ENCODE peak calls at places on chromosomes 5 and 9, in seven cellular contexts. L is keratinocyte, B is neural progenitor cell, W is fibroblast of lung, J is dorsolateral prefrontal cortex, V is kidney, T is IMR-90. M is an unnamed sample.

GRCh38 chr5:8396756-8397155 is 527.8 kb downstream of the MTRR start:
- DNase-seq in L (no peak), B (no peak), W (peak), J (no peak), V (no peak), T (peak), M (no peak)

GRCh38 chr9:73683862-73684591 is 532.4 kb downstream of the ANXA1 start:
- DNase-seq in L (peak), B (peak), W (peak), J (no peak), V (no peak), T (no peak), M (no peak)

GRCh38 chr9:97645720-97646119 is 12.1 kb downstream of the NCBP1 start:
- DNase-seq in L (no peak), B (no peak), W (no peak), J (no peak), V (no peak), T (no peak), M (no peak)

GRCh38 chr9:101736723-101737122 is 1.7 kb downstream of the GRIN3A start:
- DNase-seq in L (no peak), B (peak), W (no peak), J (no peak), V (no peak), T (no peak), M (no peak)

GRCh38 chr5:35369965-35370790 is 139.9 kb upstream of the PRLR start:
- DNase-seq in L (no peak), B (peak), W (no peak), J (no peak), V (no peak), T (no peak), M (no peak)

GRCh38 chr5:100777680-100778281 is 125.3 kb downstream of the ST8SIA4 start:
- DNase-seq in L (no peak), B (no peak), W (peak), J (no peak), V (no peak), T (peak), M (no peak)

GRCh38 chr9:99681113-99681512 is 140.6 kb upstream of the NR4A3 start:
- DNase-seq in L (no peak), B (no peak), W (no peak), J (no peak), V (no peak), T (no peak), M (no peak)

GRCh38 chr5:141960018-141960417 is 2.0 kb upstream of the PCDH12 start:
- DNase-seq in L (no peak), B (peak), W (no peak), J (no peak), V (no peak), T (no peak), M (no peak)

GRCh38 chr5:60613826-60614225 is 86.1 kb downstream of the DEPDC1B start:
- DNase-seq in L (no peak), B (no peak), W (no peak), J (no peak), V (no peak), T (no peak), M (no peak)

GRCh38 chr5:156121234-156121633 is 205.7 kb upstream of the SGCD start:
- DNase-seq in L (no peak), B (no peak), W (peak), J (no peak), V (no peak), T (peak), M (no peak)

GRCh38 chr9:89382026-89382986 is 64.0 kb downstream of the SECISBP2 start:
- DNase-seq in L (no peak), B (no peak), W (no peak), J (no peak), V (no peak), T (no peak), M (no peak)

GRCh38 chr9:32969270-32969669 is 32.2 kb downstream of the APTX start:
- DNase-seq in L (no peak), B (no peak), W (no peak), J (no peak), V (no peak), T (peak), M (no peak)

GRCh38 chr5:143405063-143405746 is 1.7 kb upstream of the NR3C1 start:
- DNase-seq in L (no peak), B (peak), W (peak), J (peak), V (peak), T (peak), M (peak)

GRCh38 chr9:22405869-22406659 is 40.6 kb upstream of the DMRTA1 start:
- DNase-seq in L (no peak), B (no peak), W (no peak), J (no peak), V (no peak), T (no peak), M (no peak)

GRCh38 chr5:53087596-53087995 is 22.0 kb downstream of the MOCS2 start:
- DNase-seq in L (no peak), B (no peak), W (no peak), J (peak), V (no peak), T (no peak), M (no peak)

GRCh38 chr9:110890416-110890815 is 147.9 kb downstream of the LPAR1 start:
- DNase-seq in L (no peak), B (no peak), W (no peak), J (no peak), V (no peak), T (no peak), M (no peak)

GRCh38 chr9:133815781-133816180 is 77.6 kb upstream of the SARDH start:
- DNase-seq in L (no peak), B (no peak), W (peak), J (no peak), V (no peak), T (no peak), M (no peak)

GRCh38 chr5:129904667-129905466 is 602 bp downstream of the CHSY3 start:
- DNase-seq in L (no peak), B (peak), W (no peak), J (no peak), V (peak), T (no peak), M (no peak)

GRCh38 chr5:134510970-134511795 is 14.3 kb upstream of the JADE2 start:
- DNase-seq in L (no peak), B (no peak), W (no peak), J (no peak), V (peak), T (peak), M (no peak)

GRCh38 chr9:4246969-4247368 is 52.9 kb downstream of the GLIS3 start:
- DNase-seq in L (no peak), B (no peak), W (no peak), J (no peak), V (no peak), T (no peak), M (no peak)

GRCh38 chr5:133113331-133114061 is 61.7 kb downstream of the HSPA4 start:
- DNase-seq in L (no peak), B (no peak), W (no peak), J (no peak), V (no peak), T (peak), M (peak)

GRCh38 chr5:151924564-151925395 is at the start of gene GLRA1:
- DNase-seq in L (no peak), B (peak), W (peak), J (peak), V (peak), T (peak), M (no peak)

GRCh38 chr9:16575142-16575877 is 295.2 kb downstream of the BNC2 start:
- DNase-seq in L (no peak), B (peak), W (peak), J (no peak), V (no peak), T (no peak), M (no peak)

GRCh38 chr5:3201121-3201520 is 394.5 kb upstream of the IRX1 start:
- DNase-seq in L (no peak), B (no peak), W (no peak), J (peak), V (no peak), T (no peak), M (no peak)

GRCh38 chr5:132807163-132807838 is 5.8 kb upstream of the SOWAHA start:
- DNase-seq in L (no peak), B (peak), W (no peak), J (no peak), V (no peak), T (no peak), M (no peak)

GRCh38 chr9:121288557-121288873 is 20.6 kb downstream of the GSN start:
- DNase-seq in L (no peak), B (no peak), W (no peak), J (no peak), V (no peak), T (no peak), M (no peak)

GRCh38 chr5:172044631-172045314 is 38.3 kb upstream of the FBXW11 start:
- DNase-seq in L (no peak), B (peak), W (no peak), J (no peak), V (no peak), T (no peak), M (no peak)

GRCh38 chr9:134034215-134035040 is 9.1 kb downstream of the BRD3OS start:
- DNase-seq in L (no peak), B (no peak), W (no peak), J (no peak), V (peak), T (no peak), M (no peak)

GRCh38 chr5:83590966-83591365 is 119.4 kb downstream of the VCAN start:
- DNase-seq in L (no peak), B (no peak), W (peak), J (no peak), V (no peak), T (no peak), M (no peak)

GRCh38 chr5:83589786-83590185 is 118.2 kb downstream of the VCAN start:
- DNase-seq in L (no peak), B (no peak), W (no peak), J (no peak), V (no peak), T (no peak), M (no peak)

DNA sequence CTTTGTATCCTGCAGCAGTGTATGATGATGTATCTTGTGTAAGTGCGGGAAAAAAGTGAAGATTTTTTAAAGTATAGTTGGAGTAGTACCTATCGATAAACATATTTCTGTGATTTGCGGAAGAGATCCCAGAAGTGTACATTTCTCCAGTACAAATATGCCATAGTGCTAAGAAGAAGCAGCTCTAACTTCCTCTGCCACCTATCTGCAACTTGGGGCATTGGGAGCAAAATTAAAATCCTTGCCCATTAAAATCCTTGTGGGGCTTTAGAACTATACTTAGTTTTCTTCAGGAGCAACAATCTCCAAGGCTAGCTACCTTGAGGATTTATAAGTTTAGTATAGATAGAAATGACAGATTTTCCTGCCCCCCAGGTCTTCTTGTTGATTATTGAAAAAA is 123.7 kb downstream of the VCAN start:
- DNase-seq in L (no peak), B (no peak), W (no peak), J (no peak), V (no peak), T (no peak), M (no peak)
- TF ChIP-seq CTCF in L (peak), B (peak), W (no peak), J (no peak), V (no peak), T (peak), M (no peak)

DNA sequence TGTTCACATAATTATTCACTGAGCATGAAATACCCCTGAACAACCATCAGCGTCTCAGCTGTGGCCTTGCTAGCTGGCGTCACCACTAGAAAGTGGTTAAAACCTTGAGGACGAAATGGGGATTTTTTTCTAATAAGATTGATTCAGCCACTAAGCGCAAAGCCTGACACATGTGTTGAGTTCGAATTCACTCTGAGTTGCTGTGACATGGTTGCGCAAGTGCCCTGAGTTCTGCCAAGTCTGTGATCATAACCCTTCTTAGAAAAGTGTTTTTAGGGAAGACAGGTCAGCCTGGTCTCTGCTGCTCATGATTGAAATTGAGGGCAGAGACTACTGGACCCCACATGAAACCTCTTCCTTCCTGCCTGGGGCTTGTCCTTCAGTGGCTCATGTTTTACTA is 66.5 kb upstream of the CXCL14 start:
- DNase-seq in L (no peak), B (no peak), W (no peak), J (no peak), V (no peak), T (no peak), M (peak)
- H3K27ac ChIP-seq in L (no peak), B (no peak), W (no peak), J (no peak), V (no peak), T (no peak), M (peak)

GRCh38 chr5:166083183-166083959 is 2208.1 kb upstream of the WWC1 start:
- DNase-seq in L (no peak), B (peak), W (no peak), J (no peak), V (no peak), T (no peak), M (no peak)

GRCh38 chr5:166093312-166093711 is 2198.1 kb upstream of the WWC1 start:
- DNase-seq in L (no peak), B (no peak), W (no peak), J (no peak), V (no peak), T (no peak), M (no peak)

GRCh38 chr5:166091931-166092330 is 2199.5 kb upstream of the WWC1 start:
- DNase-seq in L (no peak), B (no peak), W (no peak), J (no peak), V (no peak), T (no peak), M (no peak)

GRCh38 chr5:166086568-166086967 is 2204.9 kb upstream of the WWC1 start:
- DNase-seq in L (no peak), B (no peak), W (no peak), J (no peak), V (no peak), T (no peak), M (no peak)

GRCh38 chr5:166088389-166089039 is 2202.9 kb upstream of the WWC1 start:
- DNase-seq in L (no peak), B (peak), W (no peak), J (no peak), V (no peak), T (no peak), M (no peak)
- H3K4me3 ChIP-seq in L (no peak), B (no peak), W (no peak), J (no peak), V (no peak), T (no peak), M (no peak)

GRCh38 chr5:122468351-122469111 is 156.5 kb downstream of the SNCAIP start:
- DNase-seq in L (no peak), B (no peak), W (no peak), J (no peak), V (no peak), T (no peak), M (no peak)
- TF ChIP-seq CTCF in L (peak), B (peak), W (no peak), J (no peak), V (no peak), T (no peak), M (no peak)

DNA sequence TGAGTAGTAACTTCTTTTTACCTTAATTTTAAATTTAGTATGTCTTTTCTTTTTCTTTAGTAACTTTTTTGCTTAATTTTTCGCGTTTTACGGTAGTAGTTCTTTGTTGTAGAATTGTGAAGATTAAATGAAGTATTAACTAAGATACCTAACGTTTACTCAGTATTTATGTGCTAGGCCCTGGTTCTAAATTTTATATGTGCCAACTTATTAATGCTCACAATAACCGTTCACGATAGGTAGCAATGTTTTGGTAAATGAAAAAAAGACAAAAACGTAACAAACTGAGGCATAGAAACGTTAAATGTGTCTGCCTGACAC is 1.2 kb downstream of the MRPS30 start:
- DNase-seq in L (no peak), B (no peak), W (no peak), J (no peak), V (no peak), T (no peak), M (no peak)
- H3K27ac ChIP-seq in L (peak), B (no peak), W (peak), J (peak), V (no peak), T (peak), M (peak)

GRCh38 chr5:175894251-175894650 is 22.9 kb downstream of the CPLX2 start:
- DNase-seq in L (no peak), B (no peak), W (no peak), J (no peak), V (no peak), T (no peak), M (no peak)

GRCh38 chr5:175894805-175895204 is 23.4 kb downstream of the CPLX2 start:
- DNase-seq in L (no peak), B (no peak), W (no peak), J (no peak), V (no peak), T (no peak), M (no peak)

GRCh38 chr5:175895215-175895614 is 23.8 kb downstream of the CPLX2 start:
- DNase-seq in L (no peak), B (no peak), W (no peak), J (no peak), V (no peak), T (no peak), M (no peak)

GRCh38 chr5:175896641-175897040 is 25.3 kb downstream of the CPLX2 start:
- DNase-seq in L (no peak), B (no peak), W (no peak), J (no peak), V (no peak), T (no peak), M (no peak)

GRCh38 chr5:175895701-175896102 is 24.3 kb downstream of the CPLX2 start:
- DNase-seq in L (peak), B (peak), W (no peak), J (no peak), V (no peak), T (no peak), M (no peak)
- H3K4me3 ChIP-seq in L (no peak), B (peak), W (no peak), J (no peak), V (no peak), T (no peak), M (no peak)

DNA sequence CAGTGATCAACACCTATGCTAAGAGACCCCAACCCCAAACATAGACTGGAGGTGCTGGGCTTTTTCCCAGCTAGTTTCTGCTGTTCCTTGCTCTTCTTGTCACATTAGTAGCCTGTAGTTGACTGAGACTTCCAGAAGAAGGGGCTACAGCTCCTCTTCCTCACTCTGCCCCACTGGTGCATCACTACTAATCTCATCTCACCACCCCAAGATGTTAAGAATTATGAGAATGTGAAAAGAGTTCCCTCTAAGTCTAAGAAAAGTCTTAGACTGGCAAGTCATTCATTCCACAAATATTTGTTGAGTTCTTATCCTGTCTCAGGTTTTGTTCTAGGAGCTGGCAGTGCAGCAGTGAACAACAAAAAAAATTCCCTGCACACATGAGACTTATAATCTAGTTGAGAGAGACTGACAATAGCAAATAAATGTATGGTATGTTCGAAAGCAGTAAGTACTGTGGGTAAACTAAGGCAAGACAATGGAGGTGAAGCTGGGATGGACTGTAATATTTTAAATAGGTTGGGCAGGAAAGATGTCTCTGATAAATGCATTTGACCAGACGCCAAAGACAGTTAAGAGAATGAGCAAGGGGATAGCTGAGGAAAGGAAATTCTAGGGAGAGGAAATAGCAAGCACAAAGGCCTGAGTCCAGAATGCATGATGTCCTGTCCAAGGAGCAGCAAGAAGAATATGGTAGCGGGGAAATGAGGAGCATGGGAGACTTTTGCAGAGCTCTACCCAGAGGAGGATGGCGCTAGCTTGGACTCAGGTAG is 92.3 kb downstream of the PTCD2 start:
- DNase-seq in L (no peak), B (no peak), W (no peak), J (no peak), V (no peak), T (peak), M (no peak)
- TF ChIP-seq CTCF in L (no peak), B (peak), W (no peak), J (no peak), V (no peak), T (peak), M (no peak)

GRCh38 chr9:26753971-26754370 is 138.6 kb downstream of the CAAP1 start:
- DNase-seq in L (no peak), B (peak), W (no peak), J (no peak), V (no peak), T (no peak), M (no peak)

GRCh38 chr9:26760675-26761074 is 131.9 kb downstream of the CAAP1 start:
- DNase-seq in L (no peak), B (no peak), W (no peak), J (no peak), V (no peak), T (no peak), M (no peak)

GRCh38 chr9:26754494-26755188 is 138.0 kb downstream of the CAAP1 start:
- DNase-seq in L (no peak), B (no peak), W (no peak), J (no peak), V (no peak), T (no peak), M (no peak)

GRCh38 chr9:26756881-26757280 is 135.7 kb downstream of the CAAP1 start:
- DNase-seq in L (no peak), B (no peak), W (no peak), J (peak), V (no peak), T (no peak), M (no peak)

GRCh38 chr9:26755476-26755875 is 137.1 kb downstream of the CAAP1 start:
- DNase-seq in L (no peak), B (no peak), W (no peak), J (no peak), V (no peak), T (no peak), M (no peak)
- H3K27ac ChIP-seq in L (no peak), B (no peak), W (no peak), J (no peak), V (no peak), T (no peak), M (no peak)

M was measured in gastrocnemius medialis.